ENCODE peak calls at places on chromosomes 13 and 19, in six cellular contexts. F, Y, U, W, P and A are unnamed samples.

GRCh38 chr13:102402292-102402691 is 444 bp upstream of the FGF14 start:
- DNase-seq in U (no peak), P (no peak), Y (peak), W (no peak), F (no peak), A (peak)

GRCh38 chr13:110265341-110265681 is 41.6 kb downstream of the COL4A1 start:
- DNase-seq in Y (no peak), P (no peak), W (no peak), U (no peak), F (no peak), A (no peak)

GRCh38 chr19:3479177-3479818 is 1.0 kb downstream of the SMIM24 start:
- DNase-seq in F (peak), U (no peak), Y (no peak), W (no peak), P (no peak), A (no peak)

GRCh38 chr19:35404879-35405622 is 34.2 kb downstream of the GPR42 start:
- DNase-seq in F (no peak), U (no peak), Y (peak), P (no peak), W (peak), A (no peak)

GRCh38 chr13:97914537-97914936 is 38.9 kb upstream of the IPO5 start:
- DNase-seq in F (no peak), U (no peak), W (no peak), Y (no peak), P (no peak), A (no peak)

GRCh38 chr19:34481861-34482379 is 362 bp downstream of the WTIP start:
- DNase-seq in F (no peak), P (no peak), W (no peak), U (no peak), Y (no peak), A (peak)

GRCh38 chr13:61944329-61944929 is 528.8 kb upstream of the PCDH20 start:
- DNase-seq in U (no peak), W (no peak), P (no peak), Y (no peak), F (no peak), A (no peak)

GRCh38 chr19:48397636-48398328 is 4.3 kb downstream of the GRIN2D start:
- DNase-seq in U (no peak), F (no peak), Y (no peak), P (no peak), W (no peak), A (no peak)

GRCh38 chr19:18762125-18763023 is 28.7 kb downstream of the COMP start:
- DNase-seq in U (no peak), Y (peak), F (no peak), W (peak), P (no peak), A (peak)